ENCODE peak calls at places on chromosomes 16 and 17, in eight cellular contexts. Y is AG04450; M is lower leg skin; U is IMR-90; Z is mammary epithelial cell; W is dorsolateral prefrontal cortex; G is CD8-positive, alpha-beta T cell; K is uterus. S is an unnamed sample.
A peak's percentile ranks its signal among the peaks of the same experiment; 100 is the strongest.

GRCh38 chr17:33201255-33201654 is 91.8 kb downstream of the ASIC2 start:
- DNase-seq in Y (no peak), M (no peak), U (no peak), Z (no peak), W (no peak), G (no peak), K (no peak), S (no peak)

GRCh38 chr16:79269211-79269863 is 331.2 kb downstream of the MAF start:
- DNase-seq in Y (no peak), M (no peak), U (no peak), Z (no peak), W (no peak), G (no peak), K (no peak), S (no peak)

GRCh38 chr17:10737786-10738185 is 8.0 kb upstream of the TMEM220 start:
- DNase-seq in Y (no peak), M (no peak), U (no peak), Z (no peak), W (no peak), G (no peak), K (peak; percentile 2), S (no peak)

GRCh38 chr17:77602062-77602746 is 356.3 kb upstream of the TNRC6C start:
- DNase-seq in Y (no peak), M (peak; percentile 58), U (peak; percentile 29), Z (peak; percentile 80), W (no peak), G (no peak), K (peak; percentile 63), S (no peak)

GRCh38 chr16:82061861-82062525 is 26.9 kb downstream of the HSD17B2 start:
- DNase-seq in Y (no peak), M (no peak), U (peak; percentile 22), Z (peak; percentile 30), W (no peak), G (no peak), K (no peak), S (no peak)

GRCh38 chr17:40101367-40102210 is 1.2 kb upstream of the NR1D1 start:
- DNase-seq in Y (no peak), M (peak; percentile 20), U (no peak), Z (no peak), W (no peak), G (no peak), K (no peak), S (no peak)

GRCh38 chr17:80125656-80126448 is 21.1 kb downstream of the EIF4A3 start:
- DNase-seq in Y (no peak), M (no peak), U (peak; percentile 72), Z (no peak), W (no peak), G (no peak), K (no peak), S (no peak)

GRCh38 chr17:59652119-59652518 is 32.4 kb downstream of the CLTC start:
- DNase-seq in Y (peak; percentile 18), M (no peak), U (peak; percentile 88), Z (no peak), W (no peak), G (no peak), K (no peak), S (no peak)

GRCh38 chr17:794876-795275 is 12.7 kb downstream of the MRM3 start:
- DNase-seq in Y (peak; percentile 6), M (peak; percentile 86), U (peak; percentile 59), Z (peak; percentile 37), W (peak; percentile 89), G (peak; percentile 6), K (peak; percentile 86), S (peak; percentile 87)

GRCh38 chr17:39739020-39739884 is 1.5 kb downstream of the GRB7 start:
- DNase-seq in Y (no peak), M (peak; percentile 80), U (no peak), Z (peak; percentile 87), W (no peak), G (no peak), K (peak; percentile 69), S (no peak)

GRCh38 chr17:74840989-74841666 is 18.6 kb downstream of the GRIN2C start:
- DNase-seq in Y (no peak), M (peak; percentile 58), U (peak; percentile 20), Z (peak; percentile 19), W (peak; percentile 69), G (no peak), K (peak; percentile 54), S (no peak)

GRCh38 chr17:4939554-4939803 is 367 bp downstream of the SLC25A11 start:
- DNase-seq in Y (no peak), M (no peak), U (no peak), Z (no peak), W (peak; percentile 54), G (no peak), K (no peak), S (peak; percentile 52)

GRCh38 chr16:28521436-28521835 is 14.8 kb upstream of the IL27 start:
- DNase-seq in Y (no peak), M (no peak), U (no peak), Z (no peak), W (no peak), G (no peak), K (no peak), S (no peak)

GRCh38 chr17:69761767-69762321 is 313.2 kb upstream of the KCNJ16 start:
- DNase-seq in Y (peak; percentile 93), M (peak; percentile 43), U (peak; percentile 99), Z (peak; percentile 87), W (no peak), G (no peak), K (no peak), S (no peak)

GRCh38 chr17:19539040-19539399 is 5.4 kb downstream of the SLC47A1 start:
- DNase-seq in Y (no peak), M (no peak), U (no peak), Z (no peak), W (peak; percentile 41), G (no peak), K (no peak), S (no peak)

GRCh38 chr17:42248351-42249179 is 27.6 kb downstream of the STAT5B start:
- DNase-seq in Y (peak; percentile 78), M (peak; percentile 89), U (peak; percentile 93), Z (no peak), W (peak; percentile 80), G (peak; percentile 71), K (peak; percentile 90), S (peak; percentile 44)

GRCh38 chr16:48335961-48336360 is 49.3 kb downstream of the SIAH1 start:
- DNase-seq in Y (peak; percentile 81), M (no peak), U (peak; percentile 91), Z (no peak), W (no peak), G (no peak), K (no peak), S (no peak)

GRCh38 chr17:75848523-75849303 is 4.5 kb upstream of the UNC13D start:
- DNase-seq in Y (no peak), M (peak; percentile 68), U (peak; percentile 32), Z (peak; percentile 56), W (peak; percentile 80), G (peak; percentile 71), K (peak; percentile 83), S (peak; percentile 86)

DNA sequence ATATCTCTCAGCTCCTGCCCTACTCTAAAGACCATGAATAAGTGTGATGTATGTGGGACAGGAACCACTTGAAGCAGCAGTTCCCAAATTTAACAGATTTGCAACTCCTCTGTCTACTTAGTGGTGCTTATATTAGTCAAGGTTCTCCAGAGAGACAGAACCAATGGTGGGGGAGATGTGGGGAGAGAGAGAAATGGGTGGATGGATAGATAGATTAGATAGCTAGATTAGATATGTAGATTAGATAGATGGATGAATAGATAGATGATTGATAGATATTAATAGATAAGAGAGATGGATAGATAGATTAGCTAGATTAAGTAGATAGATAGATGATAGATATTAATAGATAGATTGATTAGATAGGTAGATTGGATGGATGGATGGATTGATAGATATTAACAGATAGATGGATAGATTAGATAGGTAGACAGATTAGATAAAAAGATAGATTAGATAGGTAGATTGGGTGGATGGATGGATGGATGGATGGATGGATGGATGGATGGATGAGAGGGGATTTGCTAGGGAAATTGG is 154.0 kb upstream of the NOL11 start:
- DNase-seq in Y (no peak), M (no peak), U (no peak), Z (no peak), W (no peak), G (no peak), K (no peak), S (no peak)
- TF ChIP-seq CTCF in Y (no peak), M (no peak), U (no peak), Z (no peak), W (no peak), G (no peak), K (no peak), S (no peak)

GRCh38 chr16:5058476-5058875 is 7.3 kb downstream of the C16orf89 start:
- DNase-seq in Y (no peak), M (no peak), U (no peak), Z (no peak), W (no peak), G (no peak), K (no peak), S (peak; percentile 49)
- TF ChIP-seq CTCF in Y (peak; percentile 48), M (no peak), U (peak; percentile 23), Z (no peak), W (no peak), G (no peak), K (no peak), S (peak; percentile 36)

GRCh38 chr16:75550211-75550662 is 5.8 kb downstream of the TMEM231 start:
- DNase-seq in Y (no peak), M (peak; percentile 52), U (peak; percentile 43), Z (peak; percentile 88), W (peak; percentile 40), G (no peak), K (peak; percentile 52), S (no peak)
- TF ChIP-seq CTCF in Y (peak; percentile 53), M (no peak), U (peak; percentile 47), Z (peak; percentile 96), W (peak; percentile 65), G (no peak), K (peak; percentile 45), S (no peak)

GRCh38 chr16:87056551-87056950 is 260.6 kb downstream of the C16orf95 start:
- DNase-seq in Y (no peak), M (no peak), U (no peak), Z (no peak), W (no peak), G (no peak), K (no peak), S (no peak)

GRCh38 chr16:87054154-87054553 is 263.0 kb downstream of the C16orf95 start:
- DNase-seq in Y (no peak), M (no peak), U (no peak), Z (no peak), W (no peak), G (no peak), K (no peak), S (no peak)

GRCh38 chr16:87054856-87055255 is 262.3 kb downstream of the C16orf95 start:
- DNase-seq in Y (no peak), M (no peak), U (no peak), Z (no peak), W (no peak), G (no peak), K (no peak), S (no peak)

GRCh38 chr16:87057291-87057881 is 259.8 kb downstream of the C16orf95 start:
- DNase-seq in Y (no peak), M (no peak), U (no peak), Z (no peak), W (no peak), G (no peak), K (no peak), S (no peak)

DNA sequence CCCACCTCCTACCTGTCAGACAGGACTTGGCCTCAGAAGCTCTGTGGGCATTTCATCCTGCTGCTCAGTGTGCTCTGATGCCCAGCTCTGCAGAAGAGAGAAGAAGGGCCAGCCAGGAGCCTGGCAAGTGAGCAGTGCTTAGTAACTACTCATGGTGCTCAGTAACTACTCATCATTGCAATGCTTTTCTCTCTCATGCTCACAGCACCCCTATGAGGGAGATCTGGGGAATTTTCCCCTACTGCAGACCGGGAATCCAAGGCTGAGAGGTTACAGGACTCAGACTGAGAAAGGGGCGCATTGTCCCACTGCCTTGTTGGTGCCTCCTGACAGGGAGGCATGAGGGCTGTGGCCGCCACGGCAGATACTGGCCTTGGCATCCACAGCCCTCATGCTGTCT is 261.1 kb downstream of the C16orf95 start:
- DNase-seq in Y (no peak), M (no peak), U (peak; percentile 60), Z (peak; percentile 7), W (peak; percentile 4), G (no peak), K (no peak), S (no peak)
- TF ChIP-seq CTCF in Y (peak; percentile 47), M (no peak), U (peak; percentile 63), Z (no peak), W (no peak), G (no peak), K (no peak), S (no peak)